ENCODE peak calls at places on chromosome 10, in four cellular contexts. One of them, this sample, is unnamed.

GRCh38 chr10:43680035-43680434 is 31.4 kb upstream of the ZNF32 start:
- DNase-seq in GM12878: no peak
- DNase-seq in HL-60: no peak
- DNase-seq in K562: peak
- DNase-seq in this sample: no peak

GRCh38 chr10:68796609-68797008 is 30.7 kb upstream of the STOX1 start:
- DNase-seq in GM12878: no peak
- DNase-seq in HL-60: no peak
- DNase-seq in K562: no peak
- DNase-seq in this sample: no peak

GRCh38 chr10:70530315-70530714 is 51.7 kb downstream of the PALD1 start:
- DNase-seq in GM12878: no peak
- DNase-seq in HL-60: no peak
- DNase-seq in K562: no peak
- DNase-seq in this sample: no peak

GRCh38 chr10:110918633-110919348 is at the start of gene BBIP1:
- DNase-seq in GM12878: peak
- DNase-seq in HL-60: peak
- DNase-seq in K562: no peak
- DNase-seq in this sample: peak

GRCh38 chr10:79123547-79123963 is 54.8 kb downstream of the ZMIZ1 start:
- DNase-seq in GM12878: no peak
- DNase-seq in HL-60: no peak
- DNase-seq in K562: no peak
- DNase-seq in this sample: no peak

GRCh38 chr10:26468691-26469090 is 30.6 kb downstream of the APBB1IP start:
- DNase-seq in GM12878: no peak
- DNase-seq in HL-60: peak
- DNase-seq in K562: no peak
- DNase-seq in this sample: no peak

GRCh38 chr10:48399056-48399541 is 92.6 kb downstream of the MAPK8 start:
- DNase-seq in GM12878: no peak
- DNase-seq in HL-60: no peak
- DNase-seq in K562: no peak
- DNase-seq in this sample: no peak

GRCh38 chr10:107264742-107265141 is 100.2 kb upstream of the SORCS1 start:
- DNase-seq in GM12878: no peak
- DNase-seq in HL-60: no peak
- DNase-seq in K562: peak
- DNase-seq in this sample: no peak

GRCh38 chr10:97445722-97446639 is at the start of the genes EXOSC1 and ZDHHC16:
- DNase-seq in GM12878: peak
- DNase-seq in HL-60: peak
- DNase-seq in K562: peak
- DNase-seq in this sample: peak

GRCh38 chr10:77565590-77566023 is 72.0 kb downstream of the KCNMA1 start:
- DNase-seq in GM12878: no peak
- DNase-seq in HL-60: no peak
- DNase-seq in K562: no peak
- DNase-seq in this sample: no peak

GRCh38 chr10:78299861-78300453 is 266.3 kb downstream of the RPS24 start:
- DNase-seq in GM12878: peak
- DNase-seq in HL-60: peak
- DNase-seq in K562: no peak
- DNase-seq in this sample: no peak

GRCh38 chr10:52571018-52571417 is 201.6 kb downstream of the MBL2 start:
- DNase-seq in GM12878: no peak
- DNase-seq in HL-60: no peak
- DNase-seq in K562: no peak
- DNase-seq in this sample: no peak

GRCh38 chr10:84212015-84212414 is 13.3 kb downstream of the LRIT2 start:
- DNase-seq in GM12878: no peak
- DNase-seq in HL-60: no peak
- DNase-seq in K562: no peak
- DNase-seq in this sample: no peak

GRCh38 chr10:44864042-44864436 is 47.1 kb upstream of the TMEM72 start:
- DNase-seq in GM12878: no peak
- DNase-seq in HL-60: no peak
- DNase-seq in K562: no peak
- DNase-seq in this sample: no peak

GRCh38 chr10:88108115-88108610 is 244.7 kb downstream of the PTEN start:
- DNase-seq in GM12878: peak
- DNase-seq in HL-60: peak
- DNase-seq in K562: no peak
- DNase-seq in this sample: no peak

GRCh38 chr10:117139581-117140524 is 1.8 kb upstream of the VAX1 start:
- DNase-seq in GM12878: peak
- DNase-seq in HL-60: no peak
- DNase-seq in K562: no peak
- DNase-seq in this sample: no peak

GRCh38 chr10:78435484-78436222 is 402.0 kb downstream of the RPS24 start:
- DNase-seq in GM12878: no peak
- DNase-seq in HL-60: no peak
- DNase-seq in K562: no peak
- DNase-seq in this sample: no peak

GRCh38 chr10:42896735-42897134 is 114.1 kb downstream of the BMS1 start:
- DNase-seq in GM12878: no peak
- DNase-seq in HL-60: no peak
- DNase-seq in K562: no peak
- DNase-seq in this sample: no peak

GRCh38 chr10:113322843-113323242 is 230.0 kb upstream of the HABP2 start:
- DNase-seq in GM12878: no peak
- DNase-seq in HL-60: peak
- DNase-seq in K562: no peak
- DNase-seq in this sample: no peak

GRCh38 chr10:131786756-131787605 is 113.8 kb upstream of the PPP2R2D start:
- DNase-seq in GM12878: peak
- DNase-seq in HL-60: peak
- DNase-seq in K562: peak
- DNase-seq in this sample: no peak

GRCh38 chr10:18822156-18822555 is 162.9 kb downstream of the ARL5B start:
- DNase-seq in GM12878: no peak
- DNase-seq in HL-60: no peak
- DNase-seq in K562: no peak
- DNase-seq in this sample: no peak

GRCh38 chr10:104040862-104041789 is 44.6 kb downstream of the COL17A1 start:
- DNase-seq in GM12878: no peak
- DNase-seq in HL-60: no peak
- DNase-seq in K562: no peak
- DNase-seq in this sample: no peak

GRCh38 chr10:97169911-97170693 is 15.7 kb downstream of the SLIT1 start:
- DNase-seq in GM12878: no peak
- DNase-seq in HL-60: no peak
- DNase-seq in K562: no peak
- DNase-seq in this sample: no peak

GRCh38 chr10:77179015-77179695 is 458.5 kb downstream of the KCNMA1 start:
- DNase-seq in GM12878: no peak
- DNase-seq in HL-60: no peak
- DNase-seq in K562: no peak
- DNase-seq in this sample: no peak

GRCh38 chr10:23081891-23082290 is 13.5 kb upstream of the MSRB2 start:
- DNase-seq in GM12878: no peak
- DNase-seq in HL-60: no peak
- DNase-seq in K562: no peak
- DNase-seq in this sample: no peak

GRCh38 chr10:76514891-76515290 is 1083.5 kb downstream of the LRMDA start:
- DNase-seq in GM12878: no peak
- DNase-seq in HL-60: no peak
- DNase-seq in K562: no peak
- DNase-seq in this sample: no peak

GRCh38 chr10:73410897-73411296 is 3.0 kb downstream of the ANXA7 start:
- DNase-seq in GM12878: no peak
- DNase-seq in HL-60: no peak
- DNase-seq in K562: no peak
- DNase-seq in this sample: no peak

GRCh38 chr10:128237710-128238109 is 111.5 kb upstream of the MKI67 start:
- DNase-seq in GM12878: no peak
- DNase-seq in HL-60: no peak
- DNase-seq in K562: no peak
- DNase-seq in this sample: no peak

GRCh38 chr10:103507235-103508191 is 14.0 kb downstream of the NEURL1 start:
- DNase-seq in GM12878: no peak
- DNase-seq in HL-60: no peak
- DNase-seq in K562: no peak
- DNase-seq in this sample: no peak

GRCh38 chr10:73768881-73769280 is 13.0 kb upstream of the CHCHD1 start:
- DNase-seq in GM12878: no peak
- DNase-seq in HL-60: no peak
- DNase-seq in K562: no peak
- DNase-seq in this sample: no peak

GRCh38 chr10:86105181-86105580 is 261.4 kb downstream of the GRID1 start:
- DNase-seq in GM12878: no peak
- DNase-seq in HL-60: no peak
- DNase-seq in K562: no peak
- DNase-seq in this sample: no peak

GRCh38 chr10:89337493-89337892 is 9.7 kb downstream of the IFIT3 start:
- DNase-seq in GM12878: peak
- DNase-seq in HL-60: no peak
- DNase-seq in K562: no peak
- DNase-seq in this sample: no peak

GRCh38 chr10:119750391-119751230 is 24.8 kb downstream of the INPP5F start:
- DNase-seq in GM12878: peak
- DNase-seq in HL-60: peak
- DNase-seq in K562: peak
- DNase-seq in this sample: no peak
- TF ChIP-seq SPI1 in GM12878: peak
- TF ChIP-seq SPI1 in HL-60: no peak
- TF ChIP-seq SPI1 in K562: no peak
- TF ChIP-seq SPI1 in this sample: peak

GRCh38 chr10:29130190-29130673 is 158.6 kb upstream of the LYZL1 start:
- DNase-seq in GM12878: no peak
- DNase-seq in HL-60: no peak
- DNase-seq in K562: peak
- DNase-seq in this sample: no peak
- TF ChIP-seq SPI1 in GM12878: no peak
- TF ChIP-seq SPI1 in HL-60: no peak
- TF ChIP-seq SPI1 in K562: no peak
- TF ChIP-seq SPI1 in this sample: no peak

GRCh38 chr10:36886303-36886891 is 239.0 kb upstream of the ANKRD30A start:
- DNase-seq in GM12878: no peak
- DNase-seq in HL-60: no peak
- DNase-seq in K562: no peak
- DNase-seq in this sample: no peak

GRCh38 chr10:36885746-36886145 is 239.7 kb upstream of the ANKRD30A start:
- DNase-seq in GM12878: no peak
- DNase-seq in HL-60: no peak
- DNase-seq in K562: no peak
- DNase-seq in this sample: no peak

GRCh38 chr10:36888925-36889573 is 236.3 kb upstream of the ANKRD30A start:
- DNase-seq in GM12878: no peak
- DNase-seq in HL-60: peak
- DNase-seq in K562: peak
- DNase-seq in this sample: peak
- TF ChIP-seq SPI1 in GM12878: no peak
- TF ChIP-seq SPI1 in HL-60: no peak
- TF ChIP-seq SPI1 in K562: no peak
- TF ChIP-seq SPI1 in this sample: no peak

GRCh38 chr10:31768467-31768866 is 160.2 kb downstream of the ARHGAP12 start:
- DNase-seq in GM12878: no peak
- DNase-seq in HL-60: no peak
- DNase-seq in K562: no peak
- DNase-seq in this sample: no peak

GRCh38 chr10:31770307-31770902 is 158.2 kb downstream of the ARHGAP12 start:
- DNase-seq in GM12878: no peak
- DNase-seq in HL-60: peak
- DNase-seq in K562: peak
- DNase-seq in this sample: peak

GRCh38 chr10:31771345-31771831 is 157.2 kb downstream of the ARHGAP12 start:
- DNase-seq in GM12878: no peak
- DNase-seq in HL-60: no peak
- DNase-seq in K562: no peak
- DNase-seq in this sample: no peak

GRCh38 chr10:31765546-31765945 is 163.1 kb downstream of the ARHGAP12 start:
- DNase-seq in GM12878: no peak
- DNase-seq in HL-60: no peak
- DNase-seq in K562: no peak
- DNase-seq in this sample: no peak

DNA sequence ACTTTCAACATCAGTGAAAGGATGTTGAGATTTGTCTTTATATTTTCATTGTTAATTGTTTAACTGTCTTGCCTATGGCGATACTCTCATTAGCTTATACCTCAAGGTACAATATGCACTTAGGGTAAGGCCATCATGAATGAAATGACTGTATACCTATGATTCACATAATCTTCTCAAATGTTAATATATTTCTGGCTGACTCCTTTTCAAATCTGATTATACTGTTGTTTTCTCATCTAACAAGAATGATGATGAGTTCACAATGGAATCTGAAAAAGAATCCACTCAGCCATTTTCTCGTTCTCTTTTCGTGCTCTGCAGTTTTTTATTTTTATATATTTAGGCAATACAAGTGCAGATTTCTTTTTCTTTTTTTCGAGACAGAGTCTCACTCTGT is 159.1 kb downstream of the ARHGAP12 start:
- DNase-seq in GM12878: no peak
- DNase-seq in HL-60: no peak
- DNase-seq in K562: no peak
- DNase-seq in this sample: no peak
- TF ChIP-seq SPI1 in GM12878: no peak
- TF ChIP-seq SPI1 in HL-60: no peak
- TF ChIP-seq SPI1 in K562: no peak
- TF ChIP-seq SPI1 in this sample: no peak

DNA sequence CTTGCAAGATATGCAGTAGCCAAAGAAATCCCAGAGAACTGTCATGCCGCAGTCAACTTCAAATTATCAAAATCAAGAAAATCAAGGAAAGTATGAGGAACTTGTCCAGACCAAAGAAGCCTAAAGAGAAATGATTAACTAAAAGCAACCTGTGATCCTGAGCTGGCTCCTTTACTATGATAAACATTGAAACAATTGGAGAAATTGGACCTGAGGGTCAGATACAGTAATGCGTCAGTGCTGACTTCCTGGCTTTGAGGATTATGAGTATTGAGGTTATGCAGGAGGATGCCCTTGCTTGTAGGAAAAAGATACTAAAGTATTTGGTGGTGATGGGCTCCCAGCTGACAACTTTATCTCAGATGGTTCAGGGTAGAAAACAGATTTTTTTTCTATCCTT is 324.7 kb upstream of the AKR1E2 start:
- DNase-seq in GM12878: no peak
- DNase-seq in HL-60: no peak
- DNase-seq in K562: no peak
- DNase-seq in this sample: no peak
- TF ChIP-seq SPI1 in GM12878: no peak
- TF ChIP-seq SPI1 in HL-60: no peak
- TF ChIP-seq SPI1 in K562: no peak
- TF ChIP-seq SPI1 in this sample: no peak

DNA sequence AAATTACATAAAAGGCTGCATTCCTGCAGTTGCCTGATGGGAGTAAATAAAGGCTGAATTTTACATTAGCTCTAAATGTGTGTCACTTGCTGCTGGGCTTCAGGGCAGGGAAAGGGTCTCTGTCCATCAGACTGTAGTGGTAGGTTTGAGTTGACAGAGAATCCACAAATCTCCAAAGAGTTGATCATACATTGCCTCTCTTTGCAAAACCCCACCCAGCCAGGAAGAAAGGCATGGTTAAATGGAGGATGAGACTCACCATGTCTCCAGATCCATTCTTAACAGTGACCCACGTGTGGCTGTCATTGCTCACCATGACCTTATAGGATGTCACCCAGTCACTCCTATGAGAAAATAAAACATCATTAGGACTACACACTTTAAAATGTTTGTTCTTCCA is 92.8 kb downstream of the CPXM2 start:
- DNase-seq in GM12878: no peak
- DNase-seq in HL-60: no peak
- DNase-seq in K562: no peak
- DNase-seq in this sample: no peak
- TF ChIP-seq SPI1 in GM12878: no peak
- TF ChIP-seq SPI1 in HL-60: no peak
- TF ChIP-seq SPI1 in K562: no peak
- TF ChIP-seq SPI1 in this sample: no peak